ENCODE peak calls at places on chromosomes 5 and 9, in five cellular contexts. W is IMR-90, G is H1, I is mesenchymal stem cell, H is trophoblast cell. D is an unnamed sample.

GRCh38 chr9:79615038-79615437 is 43.3 kb downstream of the TLE4 start:
- DNase-seq in H (no peak), G (no peak), W (no peak), I (no peak), D (no peak)

GRCh38 chr5:38831909-38832308 is 13.9 kb upstream of the OSMR start:
- DNase-seq in W (peak), H (peak), I (peak), G (no peak), D (no peak)

GRCh38 chr5:68369436-68370125 is 154.0 kb downstream of the PIK3R1 start:
- DNase-seq in I (no peak), W (no peak), G (no peak), H (no peak), D (no peak)

GRCh38 chr5:163509288-163510040 is 4.0 kb downstream of the MAT2B start:
- DNase-seq in W (peak), I (peak), G (no peak), H (peak), D (no peak)

GRCh38 chr9:113988951-113989780 is 88.9 kb downstream of the AMBP start:
- DNase-seq in W (no peak), H (no peak), I (no peak), G (no peak), D (no peak)

GRCh38 chr5:137486707-137487106 is 12.4 kb downstream of the SPOCK1 start:
- DNase-seq in G (no peak), H (no peak), I (no peak), W (peak), D (no peak)

GRCh38 chr9:117247271-117247670 is 167.6 kb downstream of the ASTN2 start:
- DNase-seq in H (no peak), G (no peak), W (no peak), I (peak), D (no peak)

GRCh38 chr9:21558079-21558478 is 76.0 kb upstream of the IFNE start:
- DNase-seq in W (no peak), G (no peak), H (no peak), I (no peak), D (no peak)

GRCh38 chr5:97838214-97838613 is 655.2 kb upstream of the RIOK2 start:
- DNase-seq in W (peak), G (no peak), H (no peak), I (peak), D (no peak)

GRCh38 chr5:5716665-5717064 is 294.2 kb downstream of the ICE1 start:
- DNase-seq in I (no peak), H (no peak), W (no peak), G (no peak), D (no peak)

GRCh38 chr9:78354324-78354973 is 57.5 kb downstream of the PSAT1 start:
- DNase-seq in G (no peak), I (no peak), H (no peak), W (no peak), D (no peak)

GRCh38 chr5:143037071-143037470 is 266.9 kb downstream of the ARHGAP26 start:
- DNase-seq in H (no peak), W (no peak), G (peak), I (no peak), D (no peak)

GRCh38 chr5:79582186-79582585 is 30.1 kb upstream of the TENT2 start:
- DNase-seq in G (no peak), W (no peak), H (no peak), I (no peak), D (no peak)

GRCh38 chr5:14357861-14358260 is 214.7 kb downstream of the TRIO start:
- DNase-seq in I (no peak), G (no peak), H (no peak), W (no peak), D (peak)

GRCh38 chr9:77807295-77807694 is 159.2 kb upstream of the GNA14 start:
- DNase-seq in W (peak), H (peak), I (peak), G (no peak), D (no peak)

GRCh38 chr5:42992035-42992570 is 48.0 kb downstream of the ANXA2R start:
- DNase-seq in W (peak), I (peak), G (no peak), H (peak), D (no peak)

GRCh38 chr5:22651355-22651754 is 201.8 kb downstream of the CDH12 start:
- DNase-seq in G (no peak), I (no peak), W (no peak), H (no peak), D (no peak)

GRCh38 chr9:91039835-91040140 is 238.2 kb downstream of the SYK start:
- DNase-seq in G (no peak), H (no peak), W (no peak), I (no peak), D (no peak)

GRCh38 chr5:19638461-19638860 is 349.5 kb downstream of the CDH18 start:
- DNase-seq in W (no peak), I (no peak), G (no peak), H (no peak), D (no peak)

GRCh38 chr5:158943569-158943968 is 156.1 kb downstream of the EBF1 start:
- DNase-seq in I (no peak), G (no peak), W (no peak), H (no peak), D (no peak)

GRCh38 chr9:93126151-93126781 is 7.8 kb downstream of the NINJ1 start:
- DNase-seq in W (no peak), H (no peak), G (no peak), I (no peak), D (no peak)

GRCh38 chr5:24428345-24428744 is 216.4 kb downstream of the CDH10 start:
- DNase-seq in I (no peak), H (no peak), G (no peak), W (no peak), D (no peak)

GRCh38 chr9:125103770-125104169 is 39.6 kb downstream of the SCAI start:
- DNase-seq in I (no peak), G (no peak), W (no peak), H (no peak), D (no peak)

GRCh38 chr9:27469583-27469982 is 54.5 kb upstream of the IFNK start:
- DNase-seq in I (no peak), W (no peak), G (no peak), H (no peak), D (no peak)

GRCh38 chr5:91302335-91302734 is 80.8 kb downstream of the ARRDC3 start:
- DNase-seq in W (no peak), G (no peak), H (no peak), I (no peak), D (no peak)

DNA sequence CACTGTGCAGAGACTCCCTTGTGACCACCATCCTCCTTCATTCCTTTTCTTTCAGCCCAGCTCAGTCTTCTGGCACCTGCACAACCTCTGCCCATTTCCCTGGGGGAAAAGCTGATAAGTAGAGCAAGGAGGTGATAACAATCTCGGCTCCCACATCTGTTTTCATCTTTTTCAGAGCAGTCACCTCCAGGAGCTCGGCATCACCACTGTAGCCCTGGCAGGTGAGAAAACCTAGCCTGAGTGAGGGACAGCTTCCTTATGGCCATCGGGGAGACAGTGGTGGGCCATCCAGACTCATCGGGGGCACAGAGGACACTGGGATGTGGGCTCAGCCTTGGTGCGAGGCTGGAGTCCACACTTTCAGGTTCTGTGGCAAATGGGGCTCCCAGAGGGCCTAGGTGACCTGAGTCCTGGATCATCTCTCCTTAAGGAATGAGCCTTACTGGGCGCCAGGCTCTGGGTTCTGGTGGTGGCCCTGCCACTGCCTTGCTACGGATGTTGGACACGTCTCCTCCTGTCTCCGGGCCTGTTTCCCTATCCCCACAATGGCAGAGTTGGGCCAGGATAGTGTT is 38.6 kb upstream of the SYNPO start:
- DNase-seq in W (no peak), I (no peak), G (no peak), H (peak), D (no peak)
- H3K4me3 ChIP-seq in W (no peak), I (no peak), G (no peak), H (no peak), D (no peak)

GRCh38 chr5:178125253-178125916 is 5.4 kb upstream of the RMND5B start:
- DNase-seq in I (no peak), H (no peak), G (no peak), W (no peak), D (no peak)

GRCh38 chr5:178126556-178126955 is 4.3 kb upstream of the RMND5B start:
- DNase-seq in W (no peak), I (no peak), H (no peak), G (peak), D (peak)

GRCh38 chr5:178122346-178122745 is 8.5 kb upstream of the RMND5B start:
- DNase-seq in I (no peak), G (no peak), H (no peak), W (no peak), D (no peak)

GRCh38 chr5:178123094-178123986 is 7.5 kb upstream of the RMND5B start:
- DNase-seq in G (no peak), H (no peak), W (no peak), I (no peak), D (no peak)

GRCh38 chr5:178123987-178124925 is 6.6 kb upstream of the RMND5B start:
- DNase-seq in H (peak), I (no peak), W (no peak), G (no peak), D (no peak)
- H4K91ac ChIP-seq in H (peak), I (no peak), W (no peak), G (peak), D (no peak)

GRCh38 chr9:35829084-35829763 is at the start of gene TMEM8B:
- DNase-seq in H (peak), G (no peak), I (peak), W (peak), D (peak)
- H3K18ac ChIP-seq in H (peak), G (peak), I (peak), W (peak), D (peak)

DNA sequence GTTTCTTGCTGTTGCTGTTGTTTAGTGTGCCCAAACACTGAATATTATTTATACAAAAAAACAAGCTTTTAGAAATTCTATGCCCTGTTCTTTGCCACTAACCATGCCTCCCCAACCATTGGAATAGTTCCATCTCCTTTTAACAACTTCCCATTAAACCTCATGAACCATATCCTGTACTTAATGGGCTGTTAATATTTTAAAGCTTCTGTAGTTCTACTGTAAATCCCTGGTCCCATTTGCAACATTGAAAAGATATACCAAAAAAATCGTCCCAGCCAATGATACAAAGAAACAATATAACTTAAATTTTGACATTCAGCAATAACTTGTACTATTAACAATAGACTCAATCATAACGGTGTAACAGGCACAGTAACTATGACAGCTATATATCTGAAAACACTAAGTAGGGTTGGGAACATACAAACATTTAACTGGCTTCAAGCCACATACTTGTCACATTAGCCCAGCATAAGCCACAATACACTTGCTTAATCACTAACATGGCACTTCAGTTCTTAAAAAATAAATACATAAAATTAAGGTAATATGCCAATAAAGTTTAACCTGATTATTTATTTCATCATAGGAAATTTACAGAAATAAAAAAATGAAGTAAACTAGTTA is 86.1 kb downstream of the ADAMTS6 start:
- DNase-seq in H (no peak), G (no peak), I (peak), W (peak), D (no peak)
- H3K4me3 ChIP-seq in H (no peak), G (no peak), I (no peak), W (no peak), D (no peak)

GRCh38 chr5:138724470-138725146 is 28.6 kb upstream of the CTNNA1 start:
- DNase-seq in I (peak), G (no peak), H (peak), W (no peak), D (no peak)

GRCh38 chr5:138725153-138725884 is 27.9 kb upstream of the CTNNA1 start:
- DNase-seq in I (peak), W (peak), G (peak), H (peak), D (peak)

GRCh38 chr5:138722518-138722917 is 30.7 kb upstream of the CTNNA1 start:
- DNase-seq in W (no peak), G (no peak), H (peak), I (no peak), D (no peak)

GRCh38 chr5:138726848-138727247 is 26.4 kb upstream of the CTNNA1 start:
- DNase-seq in W (no peak), H (no peak), I (no peak), G (no peak), D (no peak)

GRCh38 chr5:138725885-138726457 is 27.3 kb upstream of the CTNNA1 start:
- DNase-seq in W (no peak), H (no peak), I (peak), G (no peak), D (peak)
- H4K91ac ChIP-seq in W (no peak), H (peak), I (no peak), G (peak), D (no peak)

GRCh38 chr5:65981548-65981947 is 55.2 kb downstream of the ERBIN start:
- DNase-seq in W (no peak), I (no peak), H (no peak), G (no peak), D (no peak)
- H3K18ac ChIP-seq in W (no peak), I (no peak), H (no peak), G (no peak), D (no peak)

GRCh38 chr9:2722715-2723114 is 5.4 kb downstream of the KCNV2 start:
- DNase-seq in G (no peak), H (no peak), I (no peak), W (peak), D (no peak)

GRCh38 chr9:2720179-2720654 is 2.9 kb downstream of the KCNV2 start:
- DNase-seq in G (no peak), W (no peak), H (no peak), I (no peak), D (no peak)

GRCh38 chr9:2718001-2718697 is 839 bp downstream of the KCNV2 start:
- DNase-seq in G (no peak), W (no peak), I (no peak), H (no peak), D (no peak)

GRCh38 chr9:2718698-2719033 is 1.4 kb downstream of the KCNV2 start:
- DNase-seq in W (no peak), I (no peak), H (no peak), G (no peak), D (no peak)

DNA sequence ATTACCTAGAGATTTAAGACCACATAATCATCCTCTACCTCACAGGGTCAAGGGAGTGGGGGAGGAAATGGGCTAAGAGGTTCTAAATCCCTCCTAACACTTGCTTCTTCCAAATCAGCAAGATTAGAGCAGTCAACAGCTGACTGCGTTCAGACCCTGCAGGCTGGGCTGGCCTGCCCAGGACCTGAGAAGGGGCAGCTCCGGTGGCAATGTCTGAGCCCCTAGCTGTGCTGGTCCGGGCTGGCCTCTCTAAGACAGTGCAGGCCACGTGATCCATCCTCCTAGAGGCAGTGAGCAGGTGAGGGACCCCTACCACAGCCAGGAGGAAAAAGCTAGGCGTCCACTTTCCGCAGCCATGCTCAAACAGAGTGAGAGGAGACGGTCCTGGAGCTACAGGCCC is at the start of gene KCNV2:
- DNase-seq in W (no peak), H (no peak), I (no peak), G (no peak), D (no peak)
- H3K4me3 ChIP-seq in W (no peak), H (peak), I (no peak), G (no peak), D (no peak)

DNA sequence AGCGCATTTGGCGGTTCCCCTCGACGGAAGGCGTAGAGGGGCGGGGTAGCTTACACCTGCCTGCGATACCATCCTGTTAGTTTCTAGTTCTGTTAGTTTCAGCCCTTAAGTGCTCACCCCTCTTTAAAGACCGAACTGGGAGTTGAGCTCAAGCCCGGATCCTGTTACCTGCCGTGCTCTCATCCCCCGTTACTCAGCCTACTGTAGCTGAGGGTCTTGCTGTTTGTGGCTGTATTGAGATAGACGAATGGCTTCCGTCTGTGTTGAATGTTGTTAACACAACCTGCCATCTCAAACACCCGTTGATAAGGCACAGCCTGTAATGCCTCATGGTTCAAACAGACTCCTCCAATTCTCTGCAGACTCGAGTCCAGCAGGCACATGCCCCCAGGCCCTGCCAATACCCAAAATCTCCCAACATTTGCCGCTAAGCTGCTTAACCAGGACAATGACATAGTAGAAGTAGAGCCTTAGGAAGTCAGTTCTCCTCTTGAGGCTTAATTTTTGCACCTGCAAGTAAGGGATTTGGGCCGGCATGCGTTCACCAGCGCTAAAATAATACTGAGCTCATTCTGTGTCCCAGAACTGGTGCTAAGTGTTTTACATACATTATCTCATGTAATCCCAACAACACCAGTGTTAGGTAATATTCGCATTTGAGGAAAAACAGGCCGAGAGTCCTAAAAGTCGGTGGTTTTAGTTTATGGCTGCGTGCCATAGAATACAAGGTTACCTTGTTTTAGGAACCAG is 1.3 kb upstream of the RFX3 start:
- DNase-seq in W (peak), G (no peak), H (no peak), I (peak), D (peak)
- H4K91ac ChIP-seq in W (peak), G (peak), H (peak), I (peak), D (peak)

DNA sequence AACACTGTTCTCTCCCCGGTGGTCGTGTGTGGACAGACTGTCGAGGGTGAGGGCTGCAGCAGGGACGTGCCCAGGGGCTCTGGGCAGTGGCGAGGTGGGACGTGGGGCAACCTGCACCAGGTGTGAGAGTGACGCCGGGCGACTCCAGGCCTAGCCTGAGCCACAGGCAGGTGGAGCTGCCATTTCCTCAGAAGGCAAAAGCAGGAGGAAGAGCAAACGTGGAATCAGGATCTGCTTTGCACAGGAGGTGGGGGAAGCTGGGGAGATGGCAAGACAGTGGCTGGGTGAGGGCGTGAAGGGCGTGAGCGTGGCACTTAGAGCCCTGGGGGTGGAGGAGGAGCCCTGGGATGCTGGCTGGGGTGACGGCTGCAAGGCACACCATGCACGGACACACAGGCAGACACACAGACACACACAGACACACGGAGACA is 39.6 kb upstream of the NSMF start:
- DNase-seq in H (no peak), W (no peak), G (no peak), I (no peak), D (no peak)
- H3K18ac ChIP-seq in H (no peak), W (no peak), G (no peak), I (no peak), D (no peak)

GRCh38 chr9:134932171-134932570 is 14.5 kb upstream of the FCN1 start:
- DNase-seq in W (no peak), G (no peak), I (no peak), H (no peak), D (no peak)
- H3K4me3 ChIP-seq in W (no peak), G (no peak), I (no peak), H (no peak), D (no peak)

D was measured in neuronal stem cell.